ENCODE peak calls at places on chromosomes 4 and X, in seven cellular contexts. B is NCI-H1417; H is activated T-helper 1 cell treated with Interleukin-2 at 50 U/mL for 16 hours; S is ecto neural progenitor cell; U is T-helper 9 cell; F is stimulated activated CD8-positive, alpha-beta memory T cell treated with anti-CD3 and anti-CD28 coated beads, Interleukin-7, amount 100 ng/mL, for 1 hour; V is HS-5. C is an unnamed sample.

GRCh38 chr4:7719354-7720174 is 220.1 kb downstream of the AFAP1 start:
- DNase-seq in B (peak; percentile 51), H (peak; percentile 33), S (peak; percentile 90), U (peak; percentile 41), F (peak; percentile 49), V (no peak), C (peak; percentile 89)

GRCh38 chr4:148415500-148415899 is 26.7 kb downstream of the NR3C2 start:
- DNase-seq in B (no peak), H (no peak), S (no peak), U (no peak), F (no peak), V (no peak), C (no peak)

GRCh38 chr4:186724861-186725419 is 1.3 kb upstream of the FAT1 start:
- DNase-seq in B (peak; percentile 16), H (no peak), S (no peak), U (no peak), F (no peak), V (no peak), C (peak; percentile 30)

GRCh38 chr4:28229092-28229491 is 1368.5 kb downstream of the STIM2 start:
- DNase-seq in B (no peak), H (no peak), S (no peak), U (no peak), F (no peak), V (no peak), C (no peak)

GRCh38 chr4:74330295-74330750 is 22.1 kb downstream of the EPGN start:
- DNase-seq in B (no peak), H (no peak), S (no peak), U (no peak), F (no peak), V (no peak), C (no peak)

GRCh38 chrX:38817004-38817703 is 15.9 kb downstream of the MID1IP1 start:
- DNase-seq in B (peak; percentile 19), H (no peak), S (no peak), U (no peak), F (no peak), V (no peak), C (peak; percentile 33)

GRCh38 chr4:56405016-56405415 is 17.7 kb upstream of the AASDH start:
- DNase-seq in B (no peak), H (no peak), S (no peak), U (no peak), F (no peak), V (no peak), C (no peak)

GRCh38 chr4:173493041-173493440 is 37.0 kb downstream of the HAND2 start:
- DNase-seq in B (no peak), H (no peak), S (no peak), U (no peak), F (no peak), V (no peak), C (no peak)

GRCh38 chr4:184397516-184398163 is 76.7 kb downstream of the IRF2 start:
- DNase-seq in B (no peak), H (no peak), S (no peak), U (no peak), F (no peak), V (no peak), C (no peak)

GRCh38 chr4:42489095-42489494 is 91.8 kb downstream of the SHISA3 start:
- DNase-seq in B (no peak), H (no peak), S (no peak), U (no peak), F (no peak), V (no peak), C (no peak)

GRCh38 chrX:1754077-1754476 is 139.2 kb downstream of the ASMT start:
- DNase-seq in B (no peak), H (no peak), S (no peak), U (no peak), F (no peak), V (no peak), C (peak; percentile 12)

GRCh38 chr4:98945297-98945850 is 16.4 kb upstream of the EIF4E start:
- DNase-seq in B (no peak), H (no peak), S (no peak), U (no peak), F (no peak), V (no peak), C (no peak)

GRCh38 chrX:129980540-129981206 is 1.8 kb upstream of the BCORL1 start:
- DNase-seq in B (peak; percentile 20), H (no peak), S (peak; percentile 76), U (peak; percentile 26), F (no peak), V (no peak), C (no peak)

C was measured in AG08396.